ENCODE peak calls at places on chromosomes 2 and 18, in five cellular contexts. One of them, this sample, is unnamed.

GRCh38 chr18:9914584-9915290 is 921 bp downstream of the VAPA start:
- DNase-seq in A549: peak
- DNase-seq in endothelial cell of umbilical vein: peak
- DNase-seq in GM12878: no peak
- DNase-seq in HCT116: peak
- DNase-seq in this sample: peak

GRCh38 chr18:79634593-79634992 is 45.0 kb upstream of the CTDP1 start:
- DNase-seq in A549: no peak
- DNase-seq in endothelial cell of umbilical vein: no peak
- DNase-seq in GM12878: no peak
- DNase-seq in HCT116: no peak
- DNase-seq in this sample: no peak

GRCh38 chr2:211836409-211836808 is 702.2 kb downstream of the ERBB4 start:
- DNase-seq in A549: no peak
- DNase-seq in endothelial cell of umbilical vein: no peak
- DNase-seq in GM12878: no peak
- DNase-seq in HCT116: no peak
- DNase-seq in this sample: no peak

GRCh38 chr2:55403177-55403998 is 16.3 kb downstream of the CCDC88A start:
- DNase-seq in A549: no peak
- DNase-seq in endothelial cell of umbilical vein: no peak
- DNase-seq in GM12878: no peak
- DNase-seq in HCT116: no peak
- DNase-seq in this sample: no peak

GRCh38 chr2:168639501-168639900 is 162.9 kb upstream of the NOSTRIN start:
- DNase-seq in A549: peak
- DNase-seq in endothelial cell of umbilical vein: no peak
- DNase-seq in GM12878: no peak
- DNase-seq in HCT116: no peak
- DNase-seq in this sample: no peak

GRCh38 chr2:191857406-191857805 is 10.5 kb upstream of the CAVIN2 start:
- DNase-seq in A549: no peak
- DNase-seq in endothelial cell of umbilical vein: peak
- DNase-seq in GM12878: no peak
- DNase-seq in HCT116: no peak
- DNase-seq in this sample: no peak

GRCh38 chr2:226911932-226912331 is 76.1 kb downstream of the RHBDD1 start:
- DNase-seq in A549: no peak
- DNase-seq in endothelial cell of umbilical vein: no peak
- DNase-seq in GM12878: no peak
- DNase-seq in HCT116: no peak
- DNase-seq in this sample: no peak

GRCh38 chr2:16357188-16357587 is 308.4 kb downstream of the CYRIA start:
- DNase-seq in A549: no peak
- DNase-seq in endothelial cell of umbilical vein: no peak
- DNase-seq in GM12878: no peak
- DNase-seq in HCT116: no peak
- DNase-seq in this sample: no peak

GRCh38 chr2:196101325-196101981 is 32.8 kb upstream of the DNAH7 start:
- DNase-seq in A549: no peak
- DNase-seq in endothelial cell of umbilical vein: no peak
- DNase-seq in GM12878: peak
- DNase-seq in HCT116: no peak
- DNase-seq in this sample: no peak

GRCh38 chr18:58599106-58599505 is 29.8 kb downstream of the ALPK2 start:
- DNase-seq in A549: no peak
- DNase-seq in endothelial cell of umbilical vein: no peak
- DNase-seq in GM12878: no peak
- DNase-seq in HCT116: no peak
- DNase-seq in this sample: no peak

GRCh38 chr2:132969371-132969985 is 299.5 kb upstream of the LYPD1 start:
- DNase-seq in A549: no peak
- DNase-seq in endothelial cell of umbilical vein: peak
- DNase-seq in GM12878: no peak
- DNase-seq in HCT116: no peak
- DNase-seq in this sample: no peak

GRCh38 chr2:239002591-239002959 is 154.7 kb downstream of the TWIST2 start:
- DNase-seq in A549: no peak
- DNase-seq in endothelial cell of umbilical vein: no peak
- DNase-seq in GM12878: no peak
- DNase-seq in HCT116: no peak
- DNase-seq in this sample: no peak

GRCh38 chr2:205053827-205054410 is 508.6 kb downstream of the PARD3B start:
- DNase-seq in A549: no peak
- DNase-seq in endothelial cell of umbilical vein: no peak
- DNase-seq in GM12878: no peak
- DNase-seq in HCT116: no peak
- DNase-seq in this sample: no peak

GRCh38 chr2:179106342-179107178 is 56.6 kb upstream of the CCDC141 start:
- DNase-seq in A549: peak
- DNase-seq in endothelial cell of umbilical vein: peak
- DNase-seq in GM12878: peak
- DNase-seq in HCT116: peak
- DNase-seq in this sample: peak

GRCh38 chr2:215603440-215603839 is 167.6 kb upstream of the FN1 start:
- DNase-seq in A549: no peak
- DNase-seq in endothelial cell of umbilical vein: no peak
- DNase-seq in GM12878: no peak
- DNase-seq in HCT116: no peak
- DNase-seq in this sample: no peak

GRCh38 chr2:6782523-6783061 is 83.1 kb downstream of the CMPK2 start:
- DNase-seq in A549: no peak
- DNase-seq in endothelial cell of umbilical vein: no peak
- DNase-seq in GM12878: no peak
- DNase-seq in HCT116: no peak
- DNase-seq in this sample: no peak

GRCh38 chr2:104312684-104313083 is 541.2 kb upstream of the POU3F3 start:
- DNase-seq in A549: no peak
- DNase-seq in endothelial cell of umbilical vein: no peak
- DNase-seq in GM12878: no peak
- DNase-seq in HCT116: no peak
- DNase-seq in this sample: no peak

GRCh38 chr2:10432315-10433181 is 15.6 kb downstream of the ODC1 start:
- DNase-seq in A549: no peak
- DNase-seq in endothelial cell of umbilical vein: peak
- DNase-seq in GM12878: no peak
- DNase-seq in HCT116: no peak
- DNase-seq in this sample: peak

GRCh38 chr18:79460445-79461300 is 64.9 kb downstream of the NFATC1 start:
- DNase-seq in A549: no peak
- DNase-seq in endothelial cell of umbilical vein: no peak
- DNase-seq in GM12878: peak
- DNase-seq in HCT116: no peak
- DNase-seq in this sample: no peak

GRCh38 chr2:2586961-2587360 is 255.9 kb upstream of the MYT1L start:
- DNase-seq in A549: no peak
- DNase-seq in endothelial cell of umbilical vein: no peak
- DNase-seq in GM12878: no peak
- DNase-seq in HCT116: no peak
- DNase-seq in this sample: no peak

GRCh38 chr2:223026357-223027110 is 25.5 kb upstream of the KCNE4 start:
- DNase-seq in A549: peak
- DNase-seq in endothelial cell of umbilical vein: peak
- DNase-seq in GM12878: no peak
- DNase-seq in HCT116: no peak
- DNase-seq in this sample: peak

GRCh38 chr2:64260817-64261216 is 116.6 kb upstream of the PELI1 start:
- DNase-seq in A549: no peak
- DNase-seq in endothelial cell of umbilical vein: peak
- DNase-seq in GM12878: peak
- DNase-seq in HCT116: no peak
- DNase-seq in this sample: peak

GRCh38 chr2:47056875-47057731 is 98.0 kb downstream of the STPG4 start:
- DNase-seq in A549: no peak
- DNase-seq in endothelial cell of umbilical vein: no peak
- DNase-seq in GM12878: no peak
- DNase-seq in HCT116: no peak
- DNase-seq in this sample: peak

GRCh38 chr18:39589496-39589895 is 2023.9 kb upstream of the CELF4 start:
- DNase-seq in A549: no peak
- DNase-seq in endothelial cell of umbilical vein: no peak
- DNase-seq in GM12878: no peak
- DNase-seq in HCT116: no peak
- DNase-seq in this sample: no peak

GRCh38 chr18:8706545-8706980 is 1.2 kb downstream of the MTCL1 start:
- DNase-seq in A549: no peak
- DNase-seq in endothelial cell of umbilical vein: no peak
- DNase-seq in GM12878: no peak
- DNase-seq in HCT116: no peak
- DNase-seq in this sample: peak

GRCh38 chr2:31965094-31965493 is 45.7 kb downstream of the MEMO1 start:
- DNase-seq in A549: no peak
- DNase-seq in endothelial cell of umbilical vein: no peak
- DNase-seq in GM12878: no peak
- DNase-seq in HCT116: no peak
- DNase-seq in this sample: no peak

GRCh38 chr2:31957748-31958717 is 52.8 kb downstream of the MEMO1 start:
- DNase-seq in A549: no peak
- DNase-seq in endothelial cell of umbilical vein: no peak
- DNase-seq in GM12878: no peak
- DNase-seq in HCT116: no peak
- DNase-seq in this sample: no peak

GRCh38 chr2:31967790-31968189 is 43.0 kb downstream of the MEMO1 start:
- DNase-seq in A549: no peak
- DNase-seq in endothelial cell of umbilical vein: no peak
- DNase-seq in GM12878: no peak
- DNase-seq in HCT116: no peak
- DNase-seq in this sample: no peak

GRCh38 chr2:31962757-31963361 is 47.9 kb downstream of the MEMO1 start:
- DNase-seq in A549: no peak
- DNase-seq in endothelial cell of umbilical vein: no peak
- DNase-seq in GM12878: no peak
- DNase-seq in HCT116: no peak
- DNase-seq in this sample: no peak
- TF ChIP-seq MAX in A549: no peak
- TF ChIP-seq MAX in endothelial cell of umbilical vein: no peak
- TF ChIP-seq MAX in GM12878: no peak
- TF ChIP-seq MAX in HCT116: no peak
- TF ChIP-seq MAX in this sample: no peak

DNA sequence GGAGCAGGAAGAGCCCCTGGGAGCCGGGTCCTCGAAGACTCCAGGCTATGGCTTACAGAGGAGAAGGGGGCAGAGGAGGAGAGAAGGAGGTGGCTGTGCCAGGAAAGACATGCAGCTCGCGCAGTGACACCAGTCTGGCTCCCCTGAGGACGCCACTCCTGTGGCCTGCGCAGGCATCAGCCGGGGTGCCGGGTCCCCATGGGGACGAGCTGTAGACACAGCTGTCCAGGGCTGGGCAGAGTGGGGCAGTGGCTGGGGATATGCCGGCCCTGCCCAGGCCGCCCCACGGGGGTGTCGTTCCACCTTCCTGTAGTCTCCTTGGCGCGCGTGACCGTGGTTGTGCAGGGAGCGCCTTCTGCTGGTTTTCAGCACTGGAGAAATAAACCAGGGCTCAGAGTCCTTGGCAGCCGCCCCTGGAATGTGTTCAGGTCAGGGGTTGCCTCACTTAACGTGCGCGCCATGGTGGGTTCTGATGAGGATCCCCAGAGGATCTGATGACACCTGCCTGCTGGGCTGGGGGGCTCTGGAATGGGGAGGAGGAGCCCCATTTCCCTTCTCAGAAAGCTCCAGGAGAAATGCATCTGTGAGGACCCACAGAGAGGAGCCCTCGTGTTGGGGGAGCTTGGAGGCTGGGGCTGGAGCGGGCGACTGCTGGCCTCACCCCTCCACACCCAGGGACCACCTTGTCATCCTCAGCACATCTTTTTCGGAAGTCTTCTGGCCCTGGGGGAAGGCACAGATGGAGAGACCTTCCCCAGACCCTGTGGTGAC is 26.7 kb downstream of the RAMP1 start:
- DNase-seq in A549: no peak
- DNase-seq in endothelial cell of umbilical vein: no peak
- DNase-seq in GM12878: no peak
- DNase-seq in HCT116: no peak
- DNase-seq in this sample: no peak
- H3K4me3 ChIP-seq in A549: no peak
- H3K4me3 ChIP-seq in endothelial cell of umbilical vein: no peak
- H3K4me3 ChIP-seq in GM12878: no peak
- H3K4me3 ChIP-seq in HCT116: no peak
- H3K4me3 ChIP-seq in this sample: no peak

GRCh38 chr18:4802296-4802695 is 347.2 kb upstream of the DLGAP1 start:
- DNase-seq in A549: no peak
- DNase-seq in endothelial cell of umbilical vein: no peak
- DNase-seq in GM12878: no peak
- DNase-seq in HCT116: no peak
- DNase-seq in this sample: no peak

GRCh38 chr18:4807495-4808293 is 352.6 kb upstream of the DLGAP1 start:
- DNase-seq in A549: no peak
- DNase-seq in endothelial cell of umbilical vein: no peak
- DNase-seq in GM12878: no peak
- DNase-seq in HCT116: no peak
- DNase-seq in this sample: no peak

GRCh38 chr18:4808891-4809290 is 353.8 kb upstream of the DLGAP1 start:
- DNase-seq in A549: no peak
- DNase-seq in endothelial cell of umbilical vein: no peak
- DNase-seq in GM12878: no peak
- DNase-seq in HCT116: no peak
- DNase-seq in this sample: no peak

GRCh38 chr18:4806342-4806741 is 351.2 kb upstream of the DLGAP1 start:
- DNase-seq in A549: no peak
- DNase-seq in endothelial cell of umbilical vein: no peak
- DNase-seq in GM12878: no peak
- DNase-seq in HCT116: no peak
- DNase-seq in this sample: no peak
- TF ChIP-seq POLR2A in A549: no peak
- TF ChIP-seq POLR2A in endothelial cell of umbilical vein: no peak
- TF ChIP-seq POLR2A in GM12878: no peak
- TF ChIP-seq POLR2A in HCT116: no peak
- TF ChIP-seq POLR2A in this sample: no peak

DNA sequence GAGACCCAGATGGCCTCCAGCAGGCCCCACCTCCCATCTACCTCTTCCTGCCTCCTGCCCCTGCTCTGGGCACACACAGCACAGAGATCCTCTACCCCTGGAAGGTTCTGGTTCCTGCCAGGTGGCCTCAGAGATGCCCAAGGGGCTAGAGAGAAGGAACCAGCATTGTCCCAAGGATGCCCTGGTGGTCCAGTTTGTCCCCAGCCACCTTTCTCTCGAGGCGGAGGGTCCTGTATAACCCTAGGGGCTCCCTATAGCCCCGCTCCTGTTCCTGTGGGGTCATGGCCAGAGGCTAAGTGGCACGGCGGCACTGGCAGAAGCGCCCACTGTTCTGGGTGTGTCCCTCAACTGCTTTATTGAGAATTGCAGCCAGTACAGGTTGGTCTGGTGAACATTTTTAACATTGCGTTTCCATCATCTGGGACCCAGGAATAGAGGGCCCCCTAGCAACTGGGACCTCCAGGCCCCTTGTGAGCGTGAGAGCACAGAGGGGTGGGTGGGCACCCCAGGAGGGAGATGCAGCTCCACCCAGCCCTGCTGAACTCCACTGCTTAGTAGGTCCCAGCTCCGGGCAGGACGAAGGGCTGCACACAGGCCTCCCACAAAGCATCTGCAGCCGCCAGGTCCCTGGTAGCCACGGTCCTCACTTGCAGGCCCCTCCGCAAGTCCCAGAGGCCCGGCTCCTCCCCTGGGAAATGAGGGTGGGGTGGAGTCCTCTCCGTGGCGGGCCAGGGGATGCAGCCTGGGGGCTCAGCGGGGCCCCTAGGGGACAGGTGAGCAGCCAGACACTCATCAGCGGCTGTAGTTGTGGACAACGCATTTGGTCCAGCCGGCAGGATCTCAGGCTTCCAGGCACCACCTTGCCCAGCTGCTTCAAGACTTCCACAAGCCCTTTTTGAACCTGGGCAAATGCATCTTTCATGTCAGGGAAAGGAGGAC is 33.1 kb downstream of the GPC1 start:
- DNase-seq in A549: no peak
- DNase-seq in endothelial cell of umbilical vein: no peak
- DNase-seq in GM12878: no peak
- DNase-seq in HCT116: no peak
- DNase-seq in this sample: no peak
- TF ChIP-seq MAX in A549: no peak
- TF ChIP-seq MAX in endothelial cell of umbilical vein: no peak
- TF ChIP-seq MAX in GM12878: no peak
- TF ChIP-seq MAX in HCT116: no peak
- TF ChIP-seq MAX in this sample: no peak

This sample was measured in NB4.